ENCODE peak calls at places on chromosomes 1 and 21, in eight cellular contexts. Y is keratinocyte; S is NCI-H510A treated with DMSO at 0.1 percent for 48 hours; G is cerebellum; K is fibroblast of pulmonary artery; W is CD8-positive, alpha-beta T cell; E is T47D; M is effector CD4-positive, alpha-beta T cell. C is an unnamed sample.

GRCh38 chr1:69824932-69825331 is 257.2 kb downstream of the LRRC7 start:
- DNase-seq in Y (no peak), S (no peak), G (no peak), K (peak), W (no peak), E (no peak), M (no peak), C (no peak)

GRCh38 chr21:14064296-14064645 is 146.5 kb downstream of the LIPI start:
- DNase-seq in Y (no peak), S (no peak), G (no peak), K (no peak), W (no peak), E (no peak), M (no peak), C (no peak)

GRCh38 chr21:31449912-31450535 is 106.0 kb upstream of the TIAM1 start:
- DNase-seq in Y (no peak), S (no peak), G (no peak), K (no peak), W (no peak), E (no peak), M (no peak), C (no peak)

GRCh38 chr1:6859415-6860343 is 74.4 kb downstream of the CAMTA1 start:
- DNase-seq in Y (peak), S (peak), G (no peak), K (peak), W (no peak), E (no peak), M (no peak), C (peak)

GRCh38 chr21:42176864-42177263 is 42.1 kb upstream of the ABCG1 start:
- DNase-seq in Y (no peak), S (no peak), G (no peak), K (no peak), W (no peak), E (no peak), M (no peak), C (no peak)

GRCh38 chr1:194367121-194367520 is 1180.7 kb upstream of the B3GALT2 start:
- DNase-seq in Y (no peak), S (no peak), G (no peak), K (no peak), W (no peak), E (no peak), M (no peak), C (no peak)

GRCh38 chr1:246608616-246609376 is 42.5 kb downstream of the CNST start:
- DNase-seq in Y (peak), S (peak), G (peak), K (peak), W (no peak), E (peak), M (no peak), C (peak)

GRCh38 chr21:46191257-46191685 is 7.0 kb upstream of the SPATC1L start:
- DNase-seq in Y (no peak), S (no peak), G (no peak), K (peak), W (no peak), E (no peak), M (no peak), C (peak)

GRCh38 chr1:64167176-64167575 is 36.2 kb upstream of the UBE2U start:
- DNase-seq in Y (no peak), S (no peak), G (no peak), K (peak), W (no peak), E (no peak), M (no peak), C (no peak)

GRCh38 chr1:36825226-36825625 is 209.1 kb downstream of the GRIK3 start:
- DNase-seq in Y (no peak), S (no peak), G (no peak), K (no peak), W (no peak), E (no peak), M (no peak), C (no peak)

GRCh38 chr1:173570370-173571030 is 32.4 kb downstream of the SLC9C2 start:
- DNase-seq in Y (no peak), S (no peak), G (no peak), K (no peak), W (no peak), E (no peak), M (no peak), C (no peak)

GRCh38 chr1:26530898-26531598 is 1.5 kb downstream of the RPS6KA1 start:
- DNase-seq in Y (peak), S (peak), G (peak), K (peak), W (no peak), E (peak), M (no peak), C (peak)

GRCh38 chr1:75133754-75134655 is at the start of gene LHX8:
- DNase-seq in Y (no peak), S (no peak), G (no peak), K (no peak), W (no peak), E (no peak), M (no peak), C (no peak)

GRCh38 chr1:109170051-109170775 is 43.5 kb upstream of the SARS1 start:
- DNase-seq in Y (no peak), S (no peak), G (no peak), K (peak), W (no peak), E (no peak), M (no peak), C (no peak)

GRCh38 chr1:151005729-151006330 is 872 bp downstream of the MINDY1 start:
- DNase-seq in Y (no peak), S (peak), G (no peak), K (no peak), W (no peak), E (no peak), M (no peak), C (no peak)

GRCh38 chr1:179826626-179827280 is 50.9 kb downstream of the TOR1AIP2 start:
- DNase-seq in Y (no peak), S (no peak), G (no peak), K (no peak), W (no peak), E (no peak), M (no peak), C (no peak)

GRCh38 chr1:224223819-224224714 is 41.0 kb downstream of the DEGS1 start:
- DNase-seq in Y (no peak), S (peak), G (no peak), K (peak), W (no peak), E (no peak), M (no peak), C (peak)

GRCh38 chr1:81021134-81021533 is 779.6 kb upstream of the ADGRL2 start:
- DNase-seq in Y (no peak), S (no peak), G (no peak), K (peak), W (no peak), E (no peak), M (no peak), C (no peak)

GRCh38 chr1:29633271-29633615 is 396.9 kb downstream of the PTPRU start:
- DNase-seq in Y (no peak), S (no peak), G (no peak), K (no peak), W (no peak), E (no peak), M (no peak), C (no peak)

GRCh38 chr21:33383056-33383888 is 19.9 kb upstream of the IFNGR2 start:
- DNase-seq in Y (no peak), S (no peak), G (no peak), K (peak), W (peak), E (no peak), M (peak), C (peak)

GRCh38 chr1:230149751-230150584 is 82.9 kb downstream of the GALNT2 start:
- DNase-seq in Y (no peak), S (peak), G (no peak), K (no peak), W (no peak), E (no peak), M (no peak), C (no peak)

GRCh38 chr1:155307247-155307740 is 1.4 kb upstream of the FDPS start:
- DNase-seq in Y (no peak), S (no peak), G (no peak), K (peak), W (no peak), E (no peak), M (no peak), C (peak)

GRCh38 chr1:156905176-156905575 is 11.7 kb downstream of the PEAR1 start:
- DNase-seq in Y (no peak), S (no peak), G (no peak), K (no peak), W (no peak), E (no peak), M (no peak), C (no peak)

GRCh38 chr1:192261476-192261875 is 55.3 kb upstream of the RGS21 start:
- DNase-seq in Y (no peak), S (no peak), G (no peak), K (no peak), W (no peak), E (no peak), M (no peak), C (no peak)

GRCh38 chr1:17239420-17239819 is 9.5 kb upstream of the PADI3 start:
- DNase-seq in Y (no peak), S (peak), G (peak), K (peak), W (no peak), E (peak), M (no peak), C (peak)

GRCh38 chr1:207866471-207867135 is 44.3 kb downstream of the CD34 start:
- DNase-seq in Y (no peak), S (no peak), G (peak), K (peak), W (no peak), E (no peak), M (no peak), C (peak)

GRCh38 chr1:64967381-64967780 is 1.0 kb upstream of the JAK1 start:
- DNase-seq in Y (no peak), S (no peak), G (no peak), K (no peak), W (no peak), E (peak), M (no peak), C (no peak)

GRCh38 chr1:201149400-201149799 is 4.9 kb downstream of the TMEM9 start:
- DNase-seq in Y (no peak), S (peak), G (peak), K (peak), W (no peak), E (peak), M (no peak), C (peak)

GRCh38 chr1:234731371-234732085 is 121.5 kb upstream of the IRF2BP2 start:
- DNase-seq in Y (peak), S (no peak), G (no peak), K (peak), W (no peak), E (no peak), M (peak), C (no peak)

GRCh38 chr1:41418868-41419583 is 57.8 kb downstream of the FOXO6 start:
- DNase-seq in Y (peak), S (peak), G (no peak), K (peak), W (no peak), E (peak), M (no peak), C (peak)

GRCh38 chr21:15255359-15256157 is 190.8 kb upstream of the NRIP1 start:
- DNase-seq in Y (no peak), S (no peak), G (no peak), K (no peak), W (no peak), E (no peak), M (no peak), C (no peak)